ENCODE peak calls at places on chromosomes 2 and 18, in nine cellular contexts. One of them, this sample, is unnamed.
A peak's percentile ranks its signal among the peaks of the same experiment; 100 is the strongest.

GRCh38 chr18:13565228-13565627 is 161.1 kb downstream of the FAM210A start:
- DNase-seq in neuronal stem cell: no peak
- DNase-seq in CD8-positive, alpha-beta T cell: no peak
- DNase-seq in heart right ventricle: peak; percentile 80
- DNase-seq in GM23248: no peak
- DNase-seq in small intestine: no peak
- DNase-seq in left ventricle myocardium inferior: peak; percentile 82
- DNase-seq in sigmoid colon: no peak
- DNase-seq in aorta: no peak
- DNase-seq in this sample: no peak

GRCh38 chr2:224038830-224039079 is 331 bp downstream of the SERPINE2 start:
- DNase-seq in neuronal stem cell: no peak
- DNase-seq in CD8-positive, alpha-beta T cell: no peak
- DNase-seq in heart right ventricle: no peak
- DNase-seq in GM23248: no peak
- DNase-seq in small intestine: no peak
- DNase-seq in left ventricle myocardium inferior: no peak
- DNase-seq in sigmoid colon: no peak
- DNase-seq in aorta: no peak
- DNase-seq in this sample: peak; percentile 2

GRCh38 chr18:47413327-47413726 is 161.9 kb upstream of the SKOR2 start:
- DNase-seq in neuronal stem cell: no peak
- DNase-seq in CD8-positive, alpha-beta T cell: no peak
- DNase-seq in heart right ventricle: no peak
- DNase-seq in GM23248: no peak
- DNase-seq in small intestine: no peak
- DNase-seq in left ventricle myocardium inferior: no peak
- DNase-seq in sigmoid colon: no peak
- DNase-seq in aorta: no peak
- DNase-seq in this sample: no peak

GRCh38 chr18:23943903-23944624 is 70.5 kb upstream of the TTC39C start:
- DNase-seq in neuronal stem cell: no peak
- DNase-seq in CD8-positive, alpha-beta T cell: no peak
- DNase-seq in heart right ventricle: no peak
- DNase-seq in GM23248: peak; percentile 59
- DNase-seq in small intestine: no peak
- DNase-seq in left ventricle myocardium inferior: no peak
- DNase-seq in sigmoid colon: peak; percentile 50
- DNase-seq in aorta: no peak
- DNase-seq in this sample: no peak

GRCh38 chr2:200622106-200622505 is 36.3 kb downstream of the AOX1 start:
- DNase-seq in neuronal stem cell: no peak
- DNase-seq in CD8-positive, alpha-beta T cell: no peak
- DNase-seq in heart right ventricle: no peak
- DNase-seq in GM23248: peak; percentile 15
- DNase-seq in small intestine: no peak
- DNase-seq in left ventricle myocardium inferior: no peak
- DNase-seq in sigmoid colon: no peak
- DNase-seq in aorta: no peak
- DNase-seq in this sample: no peak

GRCh38 chr2:58856100-58856499 is 615.0 kb upstream of the FANCL start:
- DNase-seq in neuronal stem cell: no peak
- DNase-seq in CD8-positive, alpha-beta T cell: no peak
- DNase-seq in heart right ventricle: no peak
- DNase-seq in GM23248: no peak
- DNase-seq in small intestine: no peak
- DNase-seq in left ventricle myocardium inferior: no peak
- DNase-seq in sigmoid colon: no peak
- DNase-seq in aorta: no peak
- DNase-seq in this sample: no peak

GRCh38 chr2:174344716-174345472 is 10.1 kb downstream of the SP9 start:
- DNase-seq in neuronal stem cell: peak; percentile 54
- DNase-seq in CD8-positive, alpha-beta T cell: no peak
- DNase-seq in heart right ventricle: no peak
- DNase-seq in GM23248: peak; percentile 73
- DNase-seq in small intestine: peak; percentile 69
- DNase-seq in left ventricle myocardium inferior: no peak
- DNase-seq in sigmoid colon: no peak
- DNase-seq in aorta: no peak
- DNase-seq in this sample: no peak

GRCh38 chr2:152222975-152223638 is 47.5 kb upstream of the STAM2 start:
- DNase-seq in neuronal stem cell: no peak
- DNase-seq in CD8-positive, alpha-beta T cell: no peak
- DNase-seq in heart right ventricle: peak; percentile 34
- DNase-seq in GM23248: peak; percentile 82
- DNase-seq in small intestine: peak; percentile 78
- DNase-seq in left ventricle myocardium inferior: peak; percentile 41
- DNase-seq in sigmoid colon: peak; percentile 71
- DNase-seq in aorta: no peak
- DNase-seq in this sample: no peak

GRCh38 chr2:37671013-37671815 is at the start of gene CDC42EP3:
- DNase-seq in neuronal stem cell: peak; percentile 69
- DNase-seq in CD8-positive, alpha-beta T cell: peak; percentile 64
- DNase-seq in heart right ventricle: peak; percentile 73
- DNase-seq in GM23248: peak; percentile 79
- DNase-seq in small intestine: peak; percentile 42
- DNase-seq in left ventricle myocardium inferior: peak; percentile 74
- DNase-seq in sigmoid colon: peak; percentile 78
- DNase-seq in aorta: peak; percentile 92
- DNase-seq in this sample: peak; percentile 71

GRCh38 chr2:98028931-98029717 is 33.4 kb upstream of the TMEM131 start:
- DNase-seq in neuronal stem cell: no peak
- DNase-seq in CD8-positive, alpha-beta T cell: no peak
- DNase-seq in heart right ventricle: no peak
- DNase-seq in GM23248: no peak
- DNase-seq in small intestine: no peak
- DNase-seq in left ventricle myocardium inferior: no peak
- DNase-seq in sigmoid colon: no peak
- DNase-seq in aorta: no peak
- DNase-seq in this sample: no peak

GRCh38 chr2:100670232-100670631 is 107.4 kb downstream of the PDCL3 start:
- DNase-seq in neuronal stem cell: no peak
- DNase-seq in CD8-positive, alpha-beta T cell: no peak
- DNase-seq in heart right ventricle: no peak
- DNase-seq in GM23248: no peak
- DNase-seq in small intestine: no peak
- DNase-seq in left ventricle myocardium inferior: no peak
- DNase-seq in sigmoid colon: no peak
- DNase-seq in aorta: no peak
- DNase-seq in this sample: no peak

GRCh38 chr2:24272161-24272802 is 88.1 kb downstream of the ITSN2 start:
- DNase-seq in neuronal stem cell: no peak
- DNase-seq in CD8-positive, alpha-beta T cell: no peak
- DNase-seq in heart right ventricle: no peak
- DNase-seq in GM23248: no peak
- DNase-seq in small intestine: no peak
- DNase-seq in left ventricle myocardium inferior: no peak
- DNase-seq in sigmoid colon: no peak
- DNase-seq in aorta: no peak
- DNase-seq in this sample: no peak

GRCh38 chr2:165176780-165177179 is 27.1 kb downstream of the SCN3A start:
- DNase-seq in neuronal stem cell: no peak
- DNase-seq in CD8-positive, alpha-beta T cell: no peak
- DNase-seq in heart right ventricle: no peak
- DNase-seq in GM23248: no peak
- DNase-seq in small intestine: no peak
- DNase-seq in left ventricle myocardium inferior: no peak
- DNase-seq in sigmoid colon: no peak
- DNase-seq in aorta: no peak
- DNase-seq in this sample: no peak

GRCh38 chr18:79862562-79862961 is 64.8 kb downstream of the KCNG2 start:
- DNase-seq in neuronal stem cell: no peak
- DNase-seq in CD8-positive, alpha-beta T cell: no peak
- DNase-seq in heart right ventricle: no peak
- DNase-seq in GM23248: no peak
- DNase-seq in small intestine: no peak
- DNase-seq in left ventricle myocardium inferior: no peak
- DNase-seq in sigmoid colon: no peak
- DNase-seq in aorta: no peak
- DNase-seq in this sample: no peak

GRCh38 chr2:230697676-230698075 is 15.0 kb upstream of the CAB39 start:
- DNase-seq in neuronal stem cell: no peak
- DNase-seq in CD8-positive, alpha-beta T cell: no peak
- DNase-seq in heart right ventricle: no peak
- DNase-seq in GM23248: no peak
- DNase-seq in small intestine: no peak
- DNase-seq in left ventricle myocardium inferior: no peak
- DNase-seq in sigmoid colon: no peak
- DNase-seq in aorta: no peak
- DNase-seq in this sample: no peak

GRCh38 chr2:9815844-9816279 is 27.4 kb upstream of the TAF1B start:
- DNase-seq in neuronal stem cell: no peak
- DNase-seq in CD8-positive, alpha-beta T cell: no peak
- DNase-seq in heart right ventricle: no peak
- DNase-seq in GM23248: no peak
- DNase-seq in small intestine: no peak
- DNase-seq in left ventricle myocardium inferior: no peak
- DNase-seq in sigmoid colon: no peak
- DNase-seq in aorta: peak; percentile 61
- DNase-seq in this sample: no peak

GRCh38 chr18:78733762-78734613 is 245.6 kb upstream of the SALL3 start:
- DNase-seq in neuronal stem cell: no peak
- DNase-seq in CD8-positive, alpha-beta T cell: no peak
- DNase-seq in heart right ventricle: no peak
- DNase-seq in GM23248: no peak
- DNase-seq in small intestine: peak; percentile 29
- DNase-seq in left ventricle myocardium inferior: no peak
- DNase-seq in sigmoid colon: no peak
- DNase-seq in aorta: peak; percentile 69
- DNase-seq in this sample: no peak

GRCh38 chr18:78735131-78736014 is 244.2 kb upstream of the SALL3 start:
- DNase-seq in neuronal stem cell: no peak
- DNase-seq in CD8-positive, alpha-beta T cell: no peak
- DNase-seq in heart right ventricle: no peak
- DNase-seq in GM23248: no peak
- DNase-seq in small intestine: no peak
- DNase-seq in left ventricle myocardium inferior: no peak
- DNase-seq in sigmoid colon: no peak
- DNase-seq in aorta: peak; percentile 71
- DNase-seq in this sample: no peak

GRCh38 chr18:78732273-78733210 is 247.1 kb upstream of the SALL3 start:
- DNase-seq in neuronal stem cell: no peak
- DNase-seq in CD8-positive, alpha-beta T cell: no peak
- DNase-seq in heart right ventricle: no peak
- DNase-seq in GM23248: no peak
- DNase-seq in small intestine: no peak
- DNase-seq in left ventricle myocardium inferior: no peak
- DNase-seq in sigmoid colon: peak; percentile 17
- DNase-seq in aorta: peak; percentile 62
- DNase-seq in this sample: no peak

GRCh38 chr18:78736015-78736690 is 243.5 kb upstream of the SALL3 start:
- DNase-seq in neuronal stem cell: no peak
- DNase-seq in CD8-positive, alpha-beta T cell: no peak
- DNase-seq in heart right ventricle: no peak
- DNase-seq in GM23248: no peak
- DNase-seq in small intestine: no peak
- DNase-seq in left ventricle myocardium inferior: no peak
- DNase-seq in sigmoid colon: no peak
- DNase-seq in aorta: peak; percentile 52
- DNase-seq in this sample: no peak

DNA sequence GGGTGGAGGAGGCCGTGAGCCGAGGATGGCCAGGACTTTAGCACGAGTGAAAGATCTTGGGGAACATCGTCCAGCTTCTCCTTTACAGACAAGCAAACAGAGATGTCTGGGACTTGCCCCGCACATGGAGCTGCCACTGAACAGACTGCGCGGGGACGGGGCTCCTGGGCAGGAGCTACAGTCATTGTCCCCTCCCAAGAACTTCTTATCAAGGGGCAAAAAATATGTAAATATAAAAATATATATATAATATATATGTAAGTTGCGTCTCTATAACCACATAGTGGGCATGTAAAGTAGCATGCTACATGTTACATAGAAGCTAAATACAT is 245.0 kb upstream of the SALL3 start:
- DNase-seq in neuronal stem cell: no peak
- DNase-seq in CD8-positive, alpha-beta T cell: no peak
- DNase-seq in heart right ventricle: no peak
- DNase-seq in GM23248: no peak
- DNase-seq in small intestine: no peak
- DNase-seq in left ventricle myocardium inferior: no peak
- DNase-seq in sigmoid colon: no peak
- DNase-seq in aorta: peak; percentile 28
- DNase-seq in this sample: no peak
- H3K9me3 ChIP-seq in neuronal stem cell: no peaks in the 10 kb centered on the region
- H3K9me3 ChIP-seq in CD8-positive, alpha-beta T cell: no peaks in the 10 kb centered on the region
- H3K9me3 ChIP-seq in heart right ventricle: no peaks in the 10 kb centered on the region
- H3K9me3 ChIP-seq in GM23248: no peaks in the 10 kb centered on the region
- H3K9me3 ChIP-seq in small intestine: no peaks in the 10 kb centered on the region
- H3K9me3 ChIP-seq in left ventricle myocardium inferior: no peaks in the 10 kb centered on the region
- H3K9me3 ChIP-seq in sigmoid colon: no peaks in the 10 kb centered on the region
- H3K9me3 ChIP-seq in aorta: no peaks in the 10 kb centered on the region
- H3K9me3 ChIP-seq in this sample: no peaks in the 10 kb centered on the region

GRCh38 chr2:179253226-179253625 is 11.4 kb downstream of the SESTD1 start:
- DNase-seq in neuronal stem cell: no peak
- DNase-seq in CD8-positive, alpha-beta T cell: no peak
- DNase-seq in heart right ventricle: no peak
- DNase-seq in GM23248: no peak
- DNase-seq in small intestine: no peak
- DNase-seq in left ventricle myocardium inferior: no peak
- DNase-seq in sigmoid colon: no peak
- DNase-seq in aorta: no peak
- DNase-seq in this sample: no peak
- H3K9me3 ChIP-seq in neuronal stem cell: no peaks in the 10 kb centered on the region
- H3K9me3 ChIP-seq in CD8-positive, alpha-beta T cell: no peaks in the 10 kb centered on the region
- H3K9me3 ChIP-seq in heart right ventricle: peaks cover 17% of the 10 kb centered on the region
- H3K9me3 ChIP-seq in GM23248: no peaks in the 10 kb centered on the region
- H3K9me3 ChIP-seq in small intestine: no peaks in the 10 kb centered on the region
- H3K9me3 ChIP-seq in left ventricle myocardium inferior: peaks cover 12% of the 10 kb centered on the region
- H3K9me3 ChIP-seq in sigmoid colon: no peaks in the 10 kb centered on the region
- H3K9me3 ChIP-seq in aorta: no peaks in the 10 kb centered on the region
- H3K9me3 ChIP-seq in this sample: no peaks in the 10 kb centered on the region

DNA sequence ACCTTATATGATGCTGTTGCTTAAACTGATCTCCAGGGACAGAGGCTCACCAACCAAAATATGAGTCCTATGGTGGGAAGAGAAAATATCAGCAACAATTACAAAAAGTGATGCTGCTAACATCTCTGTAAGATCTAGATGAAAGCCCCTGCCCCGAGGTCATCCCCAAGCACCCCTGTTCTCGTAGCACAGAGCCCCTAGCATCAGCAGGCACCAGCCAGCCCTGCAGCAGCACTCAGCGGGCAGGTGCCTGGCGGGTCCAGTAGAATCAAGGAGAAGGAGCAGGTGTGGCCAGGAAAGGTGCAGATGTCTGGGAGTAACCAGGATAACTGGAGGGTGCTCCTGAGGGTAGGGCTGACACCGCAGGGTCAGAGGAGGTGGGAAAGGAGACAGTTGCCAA is 474.2 kb upstream of the MYT1L start:
- DNase-seq in neuronal stem cell: no peak
- DNase-seq in CD8-positive, alpha-beta T cell: no peak
- DNase-seq in heart right ventricle: no peak
- DNase-seq in GM23248: no peak
- DNase-seq in small intestine: no peak
- DNase-seq in left ventricle myocardium inferior: no peak
- DNase-seq in sigmoid colon: no peak
- DNase-seq in aorta: peak; percentile 34
- DNase-seq in this sample: no peak
- H3K9me3 ChIP-seq in neuronal stem cell: peaks cover 2% of the 10 kb centered on the region
- H3K9me3 ChIP-seq in CD8-positive, alpha-beta T cell: no peaks in the 10 kb centered on the region
- H3K9me3 ChIP-seq in heart right ventricle: peaks cover 22% of the 10 kb centered on the region
- H3K9me3 ChIP-seq in GM23248: no peaks in the 10 kb centered on the region
- H3K9me3 ChIP-seq in small intestine: no peaks in the 10 kb centered on the region
- H3K9me3 ChIP-seq in left ventricle myocardium inferior: peaks cover 19% of the 10 kb centered on the region
- H3K9me3 ChIP-seq in sigmoid colon: peaks cover 3% of the 10 kb centered on the region
- H3K9me3 ChIP-seq in aorta: no peaks in the 10 kb centered on the region
- H3K9me3 ChIP-seq in this sample: no peaks in the 10 kb centered on the region

GRCh38 chr2:183021613-183022012 is 16.6 kb downstream of the NCKAP1 start:
- DNase-seq in neuronal stem cell: no peak
- DNase-seq in CD8-positive, alpha-beta T cell: no peak
- DNase-seq in heart right ventricle: no peak
- DNase-seq in GM23248: no peak
- DNase-seq in small intestine: no peak
- DNase-seq in left ventricle myocardium inferior: no peak
- DNase-seq in sigmoid colon: no peak
- DNase-seq in aorta: no peak
- DNase-seq in this sample: no peak
- H3K9me3 ChIP-seq in neuronal stem cell: peaks cover 2% of the 10 kb centered on the region
- H3K9me3 ChIP-seq in CD8-positive, alpha-beta T cell: no peaks in the 10 kb centered on the region
- H3K9me3 ChIP-seq in heart right ventricle: no peaks in the 10 kb centered on the region
- H3K9me3 ChIP-seq in GM23248: no peaks in the 10 kb centered on the region
- H3K9me3 ChIP-seq in small intestine: no peaks in the 10 kb centered on the region
- H3K9me3 ChIP-seq in left ventricle myocardium inferior: no peaks in the 10 kb centered on the region
- H3K9me3 ChIP-seq in sigmoid colon: no peaks in the 10 kb centered on the region
- H3K9me3 ChIP-seq in aorta: no peaks in the 10 kb centered on the region
- H3K9me3 ChIP-seq in this sample: no peaks in the 10 kb centered on the region

This sample was measured in CD8-positive, alpha-beta memory T cell.